ENCODE peak calls at places on chromosomes 1 and 21, in six cellular contexts. W, T, H, Q, U and R are unnamed samples.

GRCh38 chr1:202516434-202516877 is 168.0 kb downstream of the PPP1R12B start:
- DNase-seq in W (no peak), T (no peak), Q (no peak), H (no peak), U (peak; percentile 57), R (no peak)

GRCh38 chr1:219812491-219813221 is 115.7 kb downstream of the SLC30A10 start:
- DNase-seq in H (peak; percentile 57), T (peak; percentile 72), W (peak; percentile 89), Q (peak; percentile 62), U (peak; percentile 71), R (peak; percentile 2)

GRCh38 chr1:161115132-161115711 is 2.6 kb downstream of the PFDN2 start:
- DNase-seq in W (peak; percentile 46), H (no peak), T (no peak), Q (peak; percentile 84), U (peak; percentile 94), R (peak; percentile 77)

GRCh38 chr1:17588048-17588781 is 48.7 kb downstream of the ARHGEF10L start:
- DNase-seq in Q (peak; percentile 65), U (peak; percentile 5), H (no peak), W (peak; percentile 72), T (no peak), R (peak; percentile 74)

GRCh38 chr21:32641715-32642698 is 29.8 kb upstream of the CFAP298 start:
- DNase-seq in U (no peak), T (no peak), H (no peak), W (no peak), Q (no peak), R (no peak)

GRCh38 chr1:157312270-157312812 is 174.1 kb upstream of the ETV3 start:
- DNase-seq in Q (no peak), W (peak; percentile 21), U (no peak), T (no peak), H (no peak), R (no peak)

GRCh38 chr1:38804062-38804886 is 55.3 kb downstream of the RRAGC start:
- DNase-seq in W (peak; percentile 61), H (no peak), U (no peak), Q (peak; percentile 16), T (peak; percentile 48), R (peak; percentile 12)

GRCh38 chr1:4761324-4761723 is 106.9 kb downstream of the AJAP1 start:
- DNase-seq in U (no peak), Q (no peak), W (no peak), T (no peak), H (no peak), R (no peak)

GRCh38 chr1:116428600-116428999 is 55.6 kb downstream of the ATP1A1 start:
- DNase-seq in U (no peak), Q (no peak), H (no peak), W (no peak), T (no peak), R (no peak)

GRCh38 chr1:80457409-80457808 is 1343.3 kb upstream of the ADGRL2 start:
- DNase-seq in T (peak; percentile 21), H (no peak), U (no peak), Q (no peak), W (peak; percentile 14), R (no peak)

GRCh38 chr21:36021251-36021837 is 39.0 kb downstream of the SETD4 start:
- DNase-seq in H (no peak), W (no peak), Q (no peak), T (no peak), U (no peak), R (no peak)

GRCh38 chr1:20972855-20973254 is 185.7 kb upstream of the HP1BP3 start:
- DNase-seq in T (no peak), H (no peak), Q (no peak), U (no peak), W (no peak), R (no peak)

GRCh38 chr1:178682429-178682828 is 42.6 kb upstream of the RALGPS2 start:
- DNase-seq in T (no peak), W (no peak), Q (peak; percentile 46), U (no peak), H (no peak), R (no peak)

GRCh38 chr1:215192306-215192705 is 109.8 kb downstream of the KCNK2 start:
- DNase-seq in U (peak; percentile 84), T (no peak), H (no peak), Q (peak; percentile 64), W (no peak), R (no peak)

GRCh38 chr1:40922969-40923368 is 56.5 kb upstream of the CTPS1 start:
- DNase-seq in Q (no peak), U (no peak), W (no peak), T (no peak), H (no peak), R (no peak)

GRCh38 chr1:82161651-82162238 is 361.0 kb downstream of the ADGRL2 start:
- DNase-seq in Q (peak; percentile 64), T (no peak), H (no peak), U (no peak), W (no peak), R (no peak)

DNA sequence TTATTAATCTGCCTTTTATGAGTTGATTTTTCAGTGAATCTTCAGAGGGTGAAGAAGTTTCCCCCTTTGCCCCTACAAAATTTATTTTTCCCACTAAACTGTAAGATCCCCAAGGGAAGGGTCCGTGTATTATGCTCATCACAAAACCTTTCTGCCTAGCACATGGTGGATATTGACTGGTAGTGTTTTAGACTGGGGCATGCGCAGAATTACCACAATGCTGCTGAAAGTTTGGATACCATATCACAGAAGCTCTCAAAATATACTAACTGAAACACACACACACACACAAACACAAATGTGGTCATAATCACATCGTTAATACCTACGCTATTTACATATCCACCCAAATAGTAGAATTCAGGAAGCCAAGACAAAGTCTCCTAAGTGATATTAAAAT is 28.0 kb upstream of the DMRTB1 start:
- DNase-seq in Q (no peak), U (no peak), T (no peak), H (no peak), W (no peak), R (no peak)
- H2AK5ac ChIP-seq in Q (no peak overlapping the region), U (no peak overlapping the region), T (no peak overlapping the region), H (no peak overlapping the region), W (peak overlapping the region; percentile 29), R (no peak overlapping the region)

DNA sequence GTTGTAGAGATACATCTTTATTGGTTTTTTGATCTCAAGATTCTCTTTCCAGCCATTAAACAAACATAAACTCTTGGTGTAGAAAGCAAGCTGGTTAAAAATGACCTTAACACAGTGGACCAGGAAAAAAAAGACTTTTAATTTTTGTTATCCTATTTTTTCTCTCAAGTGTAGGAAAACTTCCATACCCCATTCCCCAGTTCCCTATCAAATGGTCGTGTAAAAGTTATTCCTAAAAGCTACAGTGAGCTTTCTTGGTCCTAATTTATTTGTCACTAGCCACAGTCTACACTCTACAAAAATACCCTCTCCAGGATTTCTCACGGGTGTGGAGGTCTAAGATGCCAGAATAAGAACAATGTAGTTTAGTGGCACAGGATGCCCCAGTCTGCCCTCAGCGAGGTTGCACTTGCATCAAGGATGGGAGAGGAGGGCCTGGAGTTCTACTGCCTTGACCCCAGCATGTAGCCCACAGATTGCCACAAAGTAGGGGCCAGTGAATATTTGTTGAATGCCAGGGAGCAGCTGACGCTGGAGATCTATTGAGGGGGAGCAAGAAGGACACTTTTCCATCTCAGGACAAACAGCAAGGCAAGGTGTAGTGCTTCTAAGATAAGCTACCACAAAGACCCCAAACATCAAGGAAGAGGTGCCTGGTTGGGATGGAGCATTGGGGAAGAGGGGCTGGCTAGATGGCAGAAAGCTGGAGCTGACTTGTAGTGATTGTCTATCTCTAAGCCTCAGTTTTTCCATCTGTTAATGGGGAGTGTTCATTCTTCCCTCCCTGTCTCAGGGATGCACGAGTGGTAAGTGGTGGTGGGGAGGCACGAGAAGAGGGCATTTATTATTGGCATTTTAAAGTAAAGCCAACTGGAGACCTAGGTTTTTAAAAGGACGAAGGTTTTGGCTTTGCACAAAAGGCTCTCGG is 1.8 kb downstream of the MYCL start:
- DNase-seq in H (no peak), T (no peak), U (no peak), W (no peak), Q (no peak), R (no peak)
- H3K4me3 ChIP-seq in H (peak overlapping the region; percentile 89), T (peak overlapping the region; percentile 91), U (no peak overlapping the region), W (no peak overlapping the region), Q (no peak overlapping the region), R (no peak overlapping the region)

GRCh38 chr1:114755006-114755936 is 2.5 kb downstream of the CSDE1 start:
- DNase-seq in Q (peak; percentile 10), T (no peak), H (no peak), U (peak; percentile 19), W (no peak), R (no peak)

GRCh38 chr1:114756009-114756892 is 1.5 kb downstream of the CSDE1 start:
- DNase-seq in U (peak; percentile 45), T (no peak), Q (peak; percentile 55), W (no peak), H (no peak), R (no peak)

GRCh38 chr1:114756949-114757454 is 782 bp downstream of the CSDE1 start:
- DNase-seq in U (peak; percentile 58), H (no peak), W (peak; percentile 58), T (no peak), Q (peak; percentile 82), R (peak; percentile 82)

GRCh38 chr1:114758251-114758832 is 558 bp upstream of the CSDE1 start:
- DNase-seq in W (peak; percentile 16), Q (peak; percentile 37), U (no peak), T (no peak), H (no peak), R (no peak)

DNA sequence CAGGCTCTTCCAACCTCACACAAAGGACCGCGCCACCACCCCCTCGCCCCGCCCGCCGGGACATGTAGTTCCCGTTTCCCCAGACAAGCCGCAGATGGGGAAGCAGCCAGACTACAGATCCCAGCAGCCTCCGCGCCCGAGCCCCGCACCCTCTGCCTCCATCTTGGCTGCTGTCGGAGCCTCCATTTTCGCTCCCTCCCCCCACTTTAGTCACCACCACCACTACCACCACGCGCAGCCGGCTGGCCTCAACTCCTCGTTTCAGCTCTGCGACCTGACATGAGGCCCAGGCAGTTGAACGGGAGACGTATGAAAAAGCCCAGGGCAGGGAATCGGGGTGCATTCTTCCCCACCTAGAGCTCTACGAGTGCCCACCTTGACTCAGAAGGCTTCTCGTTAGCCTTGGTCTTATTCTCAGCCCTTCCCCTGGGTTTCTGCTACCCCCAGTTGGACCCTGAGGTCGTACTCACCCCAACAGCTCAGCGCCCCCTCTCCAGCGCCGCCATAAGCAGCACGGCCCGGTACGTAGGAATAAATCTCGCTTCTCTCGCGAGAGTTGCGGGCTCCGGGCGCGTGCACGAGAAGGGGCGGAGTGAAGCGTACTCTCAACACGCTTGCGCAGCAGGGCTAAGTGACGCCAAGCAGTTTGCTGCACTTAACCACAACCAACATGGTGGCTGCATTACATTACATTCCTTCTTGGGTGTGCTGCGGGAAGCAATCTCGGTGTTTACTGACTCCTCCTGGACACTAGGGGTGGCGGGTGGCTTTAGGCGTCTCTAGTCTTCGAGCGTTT is at the start of gene CSDE1:
- DNase-seq in T (peak; percentile 96), U (peak; percentile 99), H (peak; percentile 96), W (peak; percentile 100), Q (peak; percentile 99), R (peak; percentile 100)
- H2BK5ac ChIP-seq in T (peak within 1 kb of the TSS; percentile 95), U (peak within 1 kb of the TSS; percentile 86), H (peak within 1 kb of the TSS; percentile 100), W (peak within 1 kb of the TSS; percentile 99), Q (peak within 1 kb of the TSS; percentile 46), R (peak within 1 kb of the TSS; percentile 94)

GRCh38 chr1:241846375-241846774 is 1.6 kb upstream of the EXO1 start:
- DNase-seq in Q (no peak), U (no peak), H (no peak), T (no peak), W (no peak), R (no peak)

GRCh38 chr1:241847796-241848668 is at the start of gene EXO1:
- DNase-seq in T (peak; percentile 85), W (peak; percentile 97), U (peak; percentile 92), H (peak; percentile 68), Q (peak; percentile 94), R (peak; percentile 91)

GRCh38 chr1:241847540-241847795 is 536 bp upstream of the EXO1 start:
- DNase-seq in Q (no peak), T (no peak), U (no peak), W (no peak), H (no peak), R (no peak)

GRCh38 chr1:241848680-241849344 is 808 bp downstream of the EXO1 start:
- DNase-seq in Q (no peak), H (no peak), W (peak; percentile 15), U (no peak), T (no peak), R (no peak)

GRCh38 chr1:241846862-241847539 is 1.0 kb upstream of the EXO1 start:
- DNase-seq in W (no peak), H (no peak), Q (no peak), T (no peak), U (no peak), R (no peak)
- H2AK5ac ChIP-seq in W (no peak overlapping the region), H (no peak overlapping the region), Q (no peak overlapping the region), T (no peak overlapping the region), U (no peak overlapping the region), R (no peak overlapping the region)